ENCODE peak calls at places on chromosomes 6 and 20, in six cellular contexts. M, I, K, Q, O and J are unnamed samples.

GRCh38 chr20:62845416-62845815 is 16.2 kb downstream of the TCFL5 start:
- DNase-seq in M (no peak), I (no peak), K (no peak), Q (no peak), O (no peak), J (peak)

GRCh38 chr20:20143165-20143564 is 90.8 kb downstream of the CFAP61 start:
- DNase-seq in M (no peak), I (no peak), K (no peak), Q (no peak), O (no peak), J (no peak)

GRCh38 chr6:106761160-106761559 is 131.8 kb downstream of the QRSL1 start:
- DNase-seq in M (no peak), I (no peak), K (no peak), Q (no peak), O (no peak), J (no peak)

GRCh38 chr20:1341561-1342265 is 12.8 kb upstream of the SDCBP2 start:
- DNase-seq in M (peak), I (peak), K (no peak), Q (no peak), O (no peak), J (no peak)

GRCh38 chr6:100622907-100623692 is 158.4 kb upstream of the SIM1 start:
- DNase-seq in M (no peak), I (peak), K (no peak), Q (no peak), O (no peak), J (no peak)

GRCh38 chr6:39681566-39682250 is 43.5 kb downstream of the KIF6 start:
- DNase-seq in M (no peak), I (peak), K (no peak), Q (no peak), O (no peak), J (no peak)

GRCh38 chr6:92159046-92159445 is 1260.3 kb downstream of the EPHA7 start:
- DNase-seq in M (no peak), I (no peak), K (no peak), Q (no peak), O (no peak), J (no peak)

GRCh38 chr6:157194643-157195042 is 128.7 kb downstream of the TMEM242 start:
- DNase-seq in M (no peak), I (peak), K (no peak), Q (no peak), O (no peak), J (no peak)

GRCh38 chr20:29079769-29080690 is 2177.4 kb upstream of the DEFB115 start:
- DNase-seq in M (no peak), I (peak), K (no peak), Q (peak), O (no peak), J (no peak)

GRCh38 chr6:49980898-49981297 is 11.5 kb upstream of the DEFB113 start:
- DNase-seq in M (peak), I (peak), K (no peak), Q (no peak), O (no peak), J (no peak)

GRCh38 chr20:2544211-2544610 is 7.8 kb downstream of the TMC2 start:
- DNase-seq in M (no peak), I (peak), K (no peak), Q (no peak), O (no peak), J (no peak)

GRCh38 chr20:58921564-58921963 is 59.5 kb upstream of the NELFCD start:
- DNase-seq in M (no peak), I (no peak), K (no peak), Q (no peak), O (no peak), J (no peak)

GRCh38 chr20:62167474-62167873 is 15.4 kb upstream of the MTG2 start:
- DNase-seq in M (no peak), I (no peak), K (no peak), Q (no peak), O (no peak), J (no peak)

GRCh38 chr6:105786890-105787655 is 299.1 kb upstream of the PRDM1 start:
- DNase-seq in M (no peak), I (no peak), K (no peak), Q (no peak), O (no peak), J (no peak)

GRCh38 chr20:11431613-11432012 is 486.1 kb upstream of the BTBD3 start:
- DNase-seq in M (no peak), I (peak), K (no peak), Q (no peak), O (no peak), J (no peak)

GRCh38 chr6:134539865-134540323 is 222.0 kb upstream of the SGK1 start:
- DNase-seq in M (no peak), I (no peak), K (no peak), Q (no peak), O (no peak), J (no peak)

GRCh38 chr6:24859608-24860007 is 60.9 kb upstream of the ARMH2 start:
- DNase-seq in M (no peak), I (no peak), K (no peak), Q (no peak), O (no peak), J (no peak)
- H3K4me3 ChIP-seq in M (no peak), I (no peak), K (no peak), Q (no peak), O (no peak), J (no peak)

GRCh38 chr6:170265655-170266054 is 25.2 kb downstream of the DLL1 start:
- DNase-seq in M (no peak), I (no peak), K (peak), Q (peak), O (no peak), J (peak)
- H3K4me3 ChIP-seq in M (no peak), I (no peak), K (no peak), Q (peak), O (no peak), J (peak)

GRCh38 chr6:109164331-109164730 is 69.0 kb downstream of the CEP57L1 start:
- DNase-seq in M (no peak), I (no peak), K (no peak), Q (no peak), O (no peak), J (no peak)
- H3K4me3 ChIP-seq in M (no peak), I (no peak), K (no peak), Q (no peak), O (no peak), J (no peak)

DNA sequence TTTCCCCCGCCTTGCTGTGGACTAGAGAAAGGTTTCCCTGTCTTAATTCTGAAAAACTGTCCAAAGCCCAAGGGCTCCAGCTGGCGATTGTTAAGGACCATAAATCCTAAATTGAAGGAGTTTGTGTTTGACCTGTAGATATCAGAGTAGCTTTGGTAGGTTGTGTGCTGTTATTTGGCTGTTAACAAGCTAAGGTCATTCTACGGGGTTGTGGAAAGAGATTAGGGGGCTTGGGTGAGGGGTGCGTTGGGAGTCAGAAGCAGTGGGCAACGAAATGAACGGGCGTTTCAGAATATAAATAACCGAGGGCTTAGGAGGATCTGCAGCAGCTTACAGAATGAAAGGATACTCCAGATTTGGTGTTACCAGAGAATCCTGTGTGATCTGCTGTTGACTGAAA is 32.6 kb upstream of the BTN3A2 start:
- DNase-seq in M (no peak), I (no peak), K (no peak), Q (no peak), O (no peak), J (no peak)
- H3K4me3 ChIP-seq in M (peak), I (no peak), K (no peak), Q (no peak), O (no peak), J (no peak)

GRCh38 chr6:32252326-32253009 is 28.6 kb upstream of the NOTCH4 start:
- DNase-seq in M (no peak), I (no peak), K (no peak), Q (no peak), O (no peak), J (no peak)

GRCh38 chr6:32254761-32255211 is 30.9 kb upstream of the NOTCH4 start:
- DNase-seq in M (no peak), I (no peak), K (no peak), Q (no peak), O (no peak), J (no peak)

DNA sequence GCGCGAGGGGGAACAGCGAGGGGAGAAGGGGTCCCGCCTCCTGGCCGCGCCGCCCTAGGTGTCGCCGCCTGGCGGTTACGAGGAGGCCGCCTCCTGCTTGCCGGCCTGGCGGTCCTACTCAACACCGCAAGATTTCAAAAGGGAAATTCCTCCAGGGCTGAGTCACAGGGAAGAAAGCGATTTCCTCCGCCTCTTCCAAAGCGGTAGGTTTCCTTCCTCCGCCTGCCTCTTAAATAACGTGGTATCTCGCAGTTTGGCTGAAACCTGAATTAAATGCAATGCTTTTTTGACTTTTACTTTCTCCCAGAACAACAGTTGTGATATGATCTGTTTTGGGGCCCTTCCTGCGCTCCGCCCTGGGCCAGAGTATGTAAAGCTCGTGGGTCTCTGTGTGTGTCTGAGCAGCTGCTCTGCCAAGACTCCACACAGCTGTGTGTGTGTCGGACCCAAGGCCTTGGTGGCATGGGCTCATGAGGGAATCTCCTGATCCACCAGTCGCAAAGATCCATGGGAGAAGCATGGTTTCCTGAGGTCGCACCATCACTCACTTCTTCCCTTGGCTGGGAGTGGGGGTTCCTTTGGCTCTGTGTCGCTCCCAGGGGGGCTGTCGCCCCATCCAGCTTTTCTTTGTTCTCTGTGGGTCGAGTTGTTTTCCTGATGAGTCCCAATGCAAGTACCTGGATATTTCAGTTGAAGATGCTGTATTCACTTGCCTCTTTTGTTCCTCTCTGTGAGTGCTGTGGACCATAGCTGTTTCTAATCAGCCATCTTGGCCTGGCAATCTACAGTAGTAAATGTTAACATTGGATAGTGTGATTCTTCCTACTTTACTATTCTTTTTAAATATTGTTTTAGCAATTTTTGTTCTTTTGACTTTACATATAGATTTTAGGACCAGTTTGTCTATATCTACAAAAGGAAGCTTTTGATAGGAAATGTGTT is 31.6 kb upstream of the NOTCH4 start:
- DNase-seq in M (peak), I (peak), K (peak), Q (peak), O (peak), J (no peak)
- H3K4me3 ChIP-seq in M (peak), I (peak), K (peak), Q (peak), O (peak), J (peak)